ENCODE peak calls at places on chromosomes 12 and 14, in ten cellular contexts. K is upper lobe of right lung, E is fibroblast of lung, Y is HCT116, G is PC-3, A is esophagus muscularis mucosa, T is K562, W is heart right ventricle, O is pancreas, H is IMR-90. R is an unnamed sample. For H3K4me1, the result is how much of the 10 kb centered on the place peaks cover.

GRCh38 chr12:13905795-13906194 is 75.6 kb downstream of the GRIN2B start:
- DNase-seq in K (no peak), E (no peak), Y (no peak), G (no peak), A (no peak), T (no peak), W (no peak), O (no peak), H (no peak), R (no peak)

GRCh38 chr12:6921996-6922935 is 5.5 kb upstream of the ATN1 start:
- DNase-seq in K (no peak), E (no peak), Y (no peak), G (no peak), A (no peak), T (no peak), W (no peak), O (no peak), H (no peak), R (peak)

GRCh38 chr12:57918182-57918581 is 23.2 kb upstream of the ATP23 start:
- DNase-seq in K (no peak), E (no peak), Y (no peak), G (no peak), A (no peak), T (no peak), W (no peak), O (no peak), H (no peak), R (no peak)

GRCh38 chr12:95796982-95797289 is 6.4 kb upstream of the NTN4 start:
- DNase-seq in K (no peak), E (no peak), Y (no peak), G (peak), A (no peak), T (no peak), W (no peak), O (no peak), H (peak), R (no peak)

GRCh38 chr14:52055215-52055614 is 13.6 kb downstream of the NID2 start:
- DNase-seq in K (no peak), E (peak), Y (no peak), G (peak), A (no peak), T (no peak), W (no peak), O (no peak), H (peak), R (no peak)

GRCh38 chr14:101721951-101722661 is 39.4 kb upstream of the PPP2R5C start:
- DNase-seq in K (no peak), E (no peak), Y (no peak), G (peak), A (peak), T (no peak), W (no peak), O (no peak), H (no peak), R (peak)

GRCh38 chr12:47408171-47408871 is 297.5 kb downstream of the RPAP3 start:
- DNase-seq in K (no peak), E (no peak), Y (peak), G (peak), A (no peak), T (peak), W (no peak), O (no peak), H (no peak), R (peak)

GRCh38 chr12:82688619-82689018 is 1.9 kb downstream of the TMTC2 start:
- DNase-seq in K (no peak), E (no peak), Y (no peak), G (no peak), A (no peak), T (no peak), W (no peak), O (no peak), H (no peak), R (no peak)

GRCh38 chr14:53341324-53341723 is 188.2 kb upstream of the DDHD1 start:
- DNase-seq in K (no peak), E (no peak), Y (no peak), G (no peak), A (no peak), T (no peak), W (no peak), O (no peak), H (no peak), R (no peak)

GRCh38 chr12:47824629-47825028 is 4.9 kb upstream of the HDAC7 start:
- DNase-seq in K (no peak), E (no peak), Y (no peak), G (no peak), A (no peak), T (no peak), W (no peak), O (no peak), H (no peak), R (no peak)

GRCh38 chr12:75960086-75960910 is 71.3 kb downstream of the PHLDA1 start:
- DNase-seq in K (no peak), E (no peak), Y (no peak), G (no peak), A (no peak), T (no peak), W (no peak), O (peak), H (peak), R (no peak)

GRCh38 chr12:88706286-88706685 is 126.0 kb upstream of the KITLG start:
- DNase-seq in K (no peak), E (no peak), Y (no peak), G (no peak), A (no peak), T (no peak), W (no peak), O (no peak), H (no peak), R (no peak)

GRCh38 chr12:38934696-38935095 is 29.3 kb upstream of the CPNE8 start:
- DNase-seq in K (no peak), E (no peak), Y (no peak), G (peak), A (no peak), T (no peak), W (no peak), O (no peak), H (no peak), R (peak)

GRCh38 chr12:40828593-40828990 is 136.4 kb downstream of the CNTN1 start:
- DNase-seq in K (no peak), E (no peak), Y (no peak), G (no peak), A (no peak), T (no peak), W (no peak), O (no peak), H (no peak), R (no peak)

GRCh38 chr14:97198813-97199212 is 401.6 kb downstream of the VRK1 start:
- DNase-seq in K (no peak), E (no peak), Y (no peak), G (no peak), A (no peak), T (peak), W (no peak), O (no peak), H (no peak), R (no peak)

GRCh38 chr12:55995366-55995765 is 1.7 kb upstream of the SUOX start:
- DNase-seq in K (no peak), E (no peak), Y (no peak), G (no peak), A (no peak), T (no peak), W (no peak), O (no peak), H (no peak), R (peak)

GRCh38 chr14:46197856-46198255 is 453.7 kb downstream of the RPL10L start:
- DNase-seq in K (no peak), E (no peak), Y (no peak), G (peak), A (no peak), T (no peak), W (no peak), O (no peak), H (no peak), R (no peak)

DNA sequence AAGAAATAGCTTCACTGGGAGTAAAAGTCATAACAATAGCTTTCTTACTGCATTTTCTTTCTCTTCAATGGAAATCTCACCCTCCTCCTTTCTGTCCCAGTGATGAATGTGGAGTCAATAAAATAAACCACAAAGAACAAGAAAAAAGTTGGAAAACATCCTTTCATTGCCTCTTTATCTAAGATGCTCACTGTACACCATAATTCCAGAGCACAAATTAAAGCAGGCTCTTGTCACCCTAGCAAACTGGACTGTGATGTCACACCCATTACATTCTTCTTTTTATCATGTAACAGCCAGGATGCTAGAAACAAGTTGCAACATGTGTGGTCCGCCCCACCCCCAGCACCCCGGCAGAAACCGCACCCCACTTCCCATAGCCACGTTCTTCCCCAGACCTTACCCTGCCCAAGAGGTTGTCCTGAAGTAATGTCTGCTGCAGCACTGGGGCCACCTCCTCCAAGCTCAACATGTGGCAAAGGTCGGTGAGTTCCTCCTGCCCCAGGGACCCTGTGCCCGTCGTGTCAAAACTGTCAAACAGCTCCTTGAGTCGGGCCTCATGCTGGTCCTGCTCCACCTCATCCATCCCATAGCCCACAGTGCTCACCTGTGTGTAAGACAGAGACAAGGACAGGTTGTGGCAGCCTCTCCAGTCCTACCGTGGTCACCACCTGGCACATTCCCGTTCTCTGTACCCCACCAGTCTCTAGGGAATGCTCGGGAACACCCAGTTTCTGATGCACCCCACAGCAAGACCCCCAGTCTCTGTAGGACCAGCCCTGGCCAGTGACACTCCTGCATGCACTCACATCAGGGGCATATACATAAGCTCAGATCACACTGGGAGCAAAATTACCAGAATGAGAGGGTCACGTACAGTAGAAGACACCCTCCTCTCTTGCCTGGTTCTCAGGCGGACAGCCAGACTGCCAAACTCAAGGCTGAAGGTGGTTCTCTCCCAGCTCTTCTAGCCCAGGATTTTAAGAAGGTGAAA is 9.2 kb downstream of the NIN start:
- DNase-seq in K (peak), E (no peak), Y (no peak), G (no peak), A (peak), T (peak), W (peak), O (no peak), H (no peak), R (no peak)
- H3K4me1 ChIP-seq in K (under half), E (under half), Y (under half), G (under half), A (under half), T (under half), W (under half), O (under half), H (under half), R (under half)

DNA sequence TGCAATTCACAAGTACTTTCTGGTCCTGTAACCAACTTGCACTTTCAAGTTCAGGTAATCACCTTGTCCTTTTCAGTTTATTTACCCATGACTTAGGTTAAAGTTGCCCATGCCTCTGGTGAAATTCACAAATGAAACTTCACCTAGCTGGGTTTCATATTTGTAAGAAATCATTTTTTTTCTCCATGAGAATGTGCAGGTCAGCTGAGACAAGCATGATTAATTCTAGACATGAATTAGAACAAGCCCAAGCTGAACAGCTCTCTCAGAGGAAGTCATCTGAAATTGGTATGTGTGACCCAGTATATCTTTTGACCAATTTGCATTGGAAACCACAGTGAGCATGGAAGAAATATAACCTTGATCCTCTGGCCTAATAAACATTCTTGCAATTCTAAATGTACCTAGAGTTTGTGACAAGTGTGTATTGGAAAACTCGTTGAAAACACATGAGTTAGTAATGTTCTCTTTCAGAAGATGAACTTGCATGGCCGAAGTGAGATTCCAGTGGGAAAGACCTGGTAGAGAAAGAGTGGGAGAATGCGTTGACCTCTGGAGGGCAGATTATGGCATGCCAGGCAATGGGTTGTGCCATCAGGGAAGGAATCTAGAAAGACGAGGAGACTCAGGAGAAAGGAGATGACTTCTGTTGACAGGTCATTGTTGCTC is 486.5 kb downstream of the ZFP36L1 start:
- DNase-seq in K (no peak), E (no peak), Y (no peak), G (no peak), A (no peak), T (no peak), W (no peak), O (no peak), H (no peak), R (no peak)
- H3K4me3 ChIP-seq in K (no peak), E (no peak), Y (no peak), G (no peak), A (no peak), T (no peak), W (no peak), O (no peak), H (no peak), R (no peak)

DNA sequence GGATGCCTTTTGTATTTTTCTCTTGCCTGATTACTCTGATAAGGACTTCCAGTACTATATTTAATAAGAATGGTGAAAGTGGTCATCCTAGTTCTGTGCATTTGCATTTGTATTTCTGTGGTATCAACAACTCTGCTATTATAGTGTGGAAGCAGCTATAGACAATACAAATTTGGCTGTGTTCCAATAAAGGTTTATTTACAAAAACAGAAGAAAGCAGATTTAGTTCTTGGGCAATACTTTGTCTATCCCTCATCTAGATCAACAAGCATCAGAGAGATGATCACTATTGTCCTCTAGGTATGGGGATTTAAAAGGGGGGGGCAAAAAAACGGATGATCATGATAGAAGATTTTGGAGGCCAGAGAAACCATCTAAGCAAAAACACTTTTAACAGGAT is 19.1 kb upstream of the BTG1 start:
- DNase-seq in K (no peak), E (no peak), Y (no peak), G (no peak), A (no peak), T (no peak), W (no peak), O (no peak), H (no peak), R (no peak)
- H3K27ac ChIP-seq in K (no peak), E (no peak), Y (no peak), G (no peak), A (no peak), T (no peak), W (no peak), O (no peak), H (no peak), R (no peak)

DNA sequence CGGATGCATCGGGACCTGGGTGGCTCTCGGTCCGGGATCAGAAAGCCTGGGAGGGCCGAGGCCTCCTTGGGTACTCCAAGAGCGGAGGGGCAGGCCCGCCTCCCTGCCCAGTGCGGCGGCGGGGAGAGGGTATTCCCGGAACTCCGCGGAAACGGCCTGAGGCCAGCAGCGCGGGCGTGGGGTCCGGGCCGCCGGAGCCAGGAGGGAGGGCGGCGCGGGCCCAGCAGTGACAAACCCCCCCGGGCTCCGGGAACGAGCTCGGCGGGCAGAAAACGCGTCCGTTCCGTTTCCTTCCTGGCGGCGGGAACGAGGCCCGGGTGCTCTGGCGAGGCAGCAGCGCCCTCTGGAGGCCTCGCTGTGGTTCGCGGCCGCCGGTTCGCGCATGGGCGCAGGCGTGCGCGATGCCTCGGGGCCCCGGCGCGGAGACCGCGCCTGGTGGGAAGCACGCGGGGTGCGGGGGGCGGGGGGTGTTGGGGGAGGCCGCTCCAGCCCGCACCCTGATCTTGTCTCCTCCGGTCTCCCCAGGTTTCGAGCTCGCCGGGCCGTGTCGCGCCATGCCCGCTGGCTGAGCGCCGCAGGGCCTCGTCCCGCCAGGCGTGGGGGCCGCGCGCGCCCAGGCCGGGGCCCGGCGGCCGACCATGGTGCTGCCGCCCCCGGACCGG is 1.9 kb downstream of the TMEM121 start:
- DNase-seq in K (peak), E (peak), Y (no peak), G (peak), A (no peak), T (peak), W (peak), O (peak), H (peak), R (peak)
- H3K4me1 ChIP-seq in K (under half), E (under half), Y (under half), G (under half), A (under half), T (under half), W (under half), O (under half), H (under half), R (under half)

GRCh38 chr14:93231129-93231979 is 24.3 kb downstream of the UBR7 start:
- DNase-seq in K (peak), E (peak), Y (no peak), G (peak), A (no peak), T (no peak), W (peak), O (peak), H (peak), R (peak)

GRCh38 chr14:93230539-93230938 is 23.5 kb downstream of the UBR7 start:
- DNase-seq in K (no peak), E (no peak), Y (no peak), G (no peak), A (no peak), T (no peak), W (no peak), O (peak), H (no peak), R (peak)

GRCh38 chr14:93232159-93232558 is 25.1 kb downstream of the UBR7 start:
- DNase-seq in K (peak), E (no peak), Y (no peak), G (no peak), A (no peak), T (no peak), W (no peak), O (no peak), H (no peak), R (peak)

GRCh38 chr14:93239869-93240677 is 33.0 kb downstream of the UBR7 start:
- DNase-seq in K (no peak), E (peak), Y (peak), G (peak), A (no peak), T (no peak), W (no peak), O (no peak), H (peak), R (peak)

DNA sequence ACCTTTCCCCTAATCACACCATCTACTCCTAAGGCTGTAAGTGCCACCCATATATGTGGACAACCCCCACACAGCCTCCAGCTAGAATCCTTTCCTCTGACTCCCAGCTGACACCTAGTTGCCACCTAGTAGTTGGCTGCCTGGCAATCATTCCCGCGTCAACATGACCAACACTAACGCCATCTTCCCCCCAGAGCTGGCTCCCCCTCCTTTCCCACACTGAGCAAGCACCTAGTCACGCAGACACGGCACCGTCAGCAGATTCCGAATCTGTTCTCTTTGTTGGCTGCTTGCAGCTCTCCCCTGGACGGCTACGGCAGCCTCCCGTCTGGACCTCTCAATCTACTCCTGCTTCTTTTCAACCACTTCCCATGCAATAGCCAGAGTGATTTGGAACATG is 27.7 kb downstream of the UBR7 start:
- DNase-seq in K (peak), E (peak), Y (no peak), G (peak), A (no peak), T (no peak), W (no peak), O (no peak), H (peak), R (peak)
- H3K4me3 ChIP-seq in K (no peak), E (no peak), Y (no peak), G (peak), A (no peak), T (no peak), W (no peak), O (no peak), H (no peak), R (peak)

GRCh38 chr12:79262938-79263337 is 398.4 kb downstream of the SYT1 start:
- DNase-seq in K (no peak), E (peak), Y (no peak), G (no peak), A (no peak), T (no peak), W (no peak), O (no peak), H (peak), R (no peak)
- H3K27ac ChIP-seq in K (no peak), E (no peak), Y (no peak), G (no peak), A (no peak), T (no peak), W (no peak), O (no peak), H (no peak), R (no peak)

R was measured in osteoblast.